ENCODE peak calls at places on chromosomes 16 and 17, in six cellular contexts. M is esophagus squamous epithelium, P is transverse colon, K is heart left ventricle, C is NB4, X is gastrocnemius medialis. Y is an unnamed sample.

GRCh38 chr16:26824469-26824868 is 242.3 kb upstream of the C16orf82 start:
- DNase-seq in M (no peak), X (no peak), P (no peak), C (no peak), K (no peak), Y (no peak)

GRCh38 chr16:1678500-1679098 is 520 bp downstream of the JPT2 start:
- DNase-seq in M (no peak), X (peak), P (peak), C (peak), K (peak), Y (peak)

GRCh38 chr17:4657678-4658077 is 16.2 kb upstream of the ALOX15 start:
- DNase-seq in X (no peak), C (no peak), P (no peak), M (no peak), K (no peak), Y (no peak)

GRCh38 chr17:1228752-1229353 is 41.4 kb upstream of the BHLHA9 start:
- DNase-seq in P (no peak), K (no peak), X (no peak), M (no peak), C (peak), Y (no peak)

GRCh38 chr17:72145972-72146755 is 25.3 kb downstream of the SOX9 start:
- DNase-seq in X (no peak), M (no peak), K (no peak), P (no peak), C (no peak), Y (no peak)

GRCh38 chr17:19940722-19941464 is 36.7 kb downstream of the AKAP10 start:
- DNase-seq in X (no peak), P (no peak), K (no peak), C (no peak), M (no peak), Y (no peak)

GRCh38 chr17:74280093-74280513 is 6.1 kb downstream of the DNAI2 start:
- DNase-seq in C (no peak), M (no peak), X (no peak), K (no peak), P (peak), Y (no peak)

GRCh38 chr17:37259030-37259735 is 116.6 kb upstream of the C17orf78 start:
- DNase-seq in C (no peak), P (no peak), M (no peak), X (no peak), K (no peak), Y (no peak)

GRCh38 chr16:3149630-3150345 is 15.0 kb downstream of the ZNF213 start:
- DNase-seq in M (no peak), X (no peak), C (peak), P (peak), K (peak), Y (no peak)

GRCh38 chr16:1512174-1512573 is 19.0 kb downstream of the TELO2 start:
- DNase-seq in X (no peak), P (no peak), M (no peak), K (no peak), C (peak), Y (no peak)

DNA sequence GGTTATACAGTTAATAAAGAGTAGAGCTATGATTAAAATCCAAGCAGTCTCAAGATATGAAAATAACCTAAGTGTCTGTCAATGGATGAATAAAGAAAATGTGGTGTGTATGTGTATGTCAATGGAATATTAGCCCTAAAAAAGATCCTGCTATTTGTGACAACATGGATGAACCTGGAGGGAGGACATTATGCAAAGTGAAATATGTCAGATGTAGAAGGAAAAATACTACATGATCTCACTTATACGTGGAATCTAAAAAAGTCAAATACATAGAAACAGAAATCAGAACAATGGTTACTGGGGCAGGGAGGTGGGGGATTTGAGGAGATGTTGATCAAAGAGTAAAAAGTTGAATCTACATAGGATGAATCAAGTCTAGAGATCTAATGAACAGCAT is 20.4 kb downstream of the BRIP1 start:
- DNase-seq in X (no peak), C (no peak), K (no peak), P (no peak), M (no peak), Y (no peak)
- TF ChIP-seq POLR2A in X (no peak), C (no peak), K (no peak), P (no peak), M (no peak), Y (no peak)

GRCh38 chr16:58197314-58198012 is 443 bp downstream of the CSNK2A2 start:
- DNase-seq in P (no peak), K (peak), X (no peak), M (no peak), C (peak), Y (no peak)
- TF ChIP-seq CTCF in P (no peak), K (no peak), X (no peak), M (no peak), C (no peak), Y (no peak)

GRCh38 chr17:78707016-78707415 is 75.1 kb downstream of the CYTH1 start:
- DNase-seq in M (no peak), C (no peak), X (no peak), P (no peak), K (no peak), Y (no peak)

GRCh38 chr17:78707923-78708322 is 74.2 kb downstream of the CYTH1 start:
- DNase-seq in M (no peak), K (no peak), C (no peak), X (no peak), P (no peak), Y (no peak)

GRCh38 chr17:78704594-78704993 is 77.5 kb downstream of the CYTH1 start:
- DNase-seq in M (no peak), P (no peak), X (no peak), K (no peak), C (no peak), Y (no peak)

GRCh38 chr17:78705071-78705470 is 77.0 kb downstream of the CYTH1 start:
- DNase-seq in P (no peak), M (no peak), C (no peak), X (no peak), K (peak), Y (peak)

DNA sequence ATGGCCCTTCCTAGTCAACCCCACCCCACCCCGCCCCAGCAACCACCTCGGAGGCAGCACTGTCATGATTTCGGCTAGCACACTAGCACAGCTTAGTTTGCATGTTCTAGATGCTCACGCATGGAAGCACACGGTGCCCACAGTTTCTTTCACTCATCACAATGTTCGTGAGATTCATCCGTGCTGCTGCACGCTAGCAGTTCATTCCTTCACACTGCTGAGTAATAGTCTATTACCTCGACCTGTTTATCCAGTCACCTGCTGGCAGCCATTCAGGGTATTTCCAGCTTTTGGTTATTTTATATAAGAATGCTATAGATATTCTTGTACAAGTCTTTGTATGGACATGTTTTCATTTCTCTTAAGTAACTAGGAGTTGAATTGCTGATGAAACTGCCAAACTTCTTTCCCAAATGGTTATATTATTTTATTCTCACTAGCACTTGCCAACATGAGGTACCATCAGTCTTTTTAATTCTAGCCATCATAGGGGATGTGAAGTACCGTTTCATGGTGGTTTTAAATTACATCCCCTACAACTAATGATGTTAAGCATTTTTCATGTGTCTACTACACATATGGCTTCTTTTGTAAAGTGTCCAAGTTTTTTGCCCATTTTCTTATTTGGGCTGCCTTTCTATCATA is 75.7 kb downstream of the CYTH1 start:
- DNase-seq in M (no peak), P (peak), K (no peak), X (no peak), C (no peak), Y (no peak)
- TF ChIP-seq POLR2A in M (no peak), P (no peak), K (no peak), X (no peak), C (no peak), Y (no peak)

GRCh38 chr17:34852141-34852540 is 109.1 kb downstream of the CCT6B start:
- DNase-seq in X (no peak), P (no peak), K (no peak), M (no peak), C (no peak), Y (no peak)

GRCh38 chr17:34850964-34851363 is 110.3 kb downstream of the CCT6B start:
- DNase-seq in M (no peak), X (no peak), K (no peak), C (no peak), P (no peak), Y (no peak)

GRCh38 chr17:34850023-34850422 is 111.2 kb downstream of the CCT6B start:
- DNase-seq in X (no peak), M (no peak), P (no peak), K (no peak), C (peak), Y (no peak)

GRCh38 chr17:34853916-34854315 is 107.3 kb downstream of the CCT6B start:
- DNase-seq in X (no peak), P (no peak), C (no peak), K (no peak), M (no peak), Y (no peak)

DNA sequence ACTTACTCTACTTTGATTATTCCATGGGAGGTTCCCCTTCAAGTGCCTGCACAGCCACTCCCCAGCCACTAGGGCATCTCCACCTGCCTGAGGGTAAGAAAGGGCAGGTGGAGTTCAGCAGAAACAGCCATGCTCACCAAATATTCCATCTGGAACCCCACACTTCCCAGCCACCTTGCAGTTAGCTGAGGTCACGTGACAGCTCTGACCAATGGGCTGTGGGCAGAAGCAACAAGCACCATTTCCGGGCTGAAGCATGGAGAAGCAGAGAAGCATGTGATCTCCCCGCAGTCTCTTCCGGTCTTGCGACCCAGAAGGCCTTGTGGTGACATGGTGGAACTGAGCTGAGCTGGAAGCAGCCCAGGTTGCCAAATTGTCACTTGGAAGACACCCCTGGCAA is 108.6 kb downstream of the CCT6B start:
- DNase-seq in X (no peak), K (no peak), C (no peak), M (no peak), P (no peak), Y (no peak)
- TF ChIP-seq CTCF in X (no peak), K (no peak), C (peak), M (no peak), P (no peak), Y (no peak)